ENCODE peak calls at places on chromosomes 16 and 17, in six cellular contexts. N is H9, I is AG09319, Z is uterus, A is GM10248, K is cardiac fibroblast. V is an unnamed sample.

GRCh38 chr17:3639981-3640596 is 3.5 kb downstream of the CTNS start:
- DNase-seq in N (no peak), I (peak; percentile 8), K (peak; percentile 62), A (no peak), Z (no peak), V (peak; percentile 38)

GRCh38 chr17:14061666-14062560 is 7.4 kb upstream of the COX10 start:
- DNase-seq in I (peak; percentile 68), K (peak; percentile 82), Z (no peak), A (no peak), N (no peak), V (peak; percentile 86)

GRCh38 chr16:27706803-27707685 is 157.1 kb downstream of the KATNIP start:
- DNase-seq in N (no peak), A (no peak), Z (no peak), I (no peak), K (no peak), V (no peak)

GRCh38 chr16:27748868-27749546 is 199.1 kb downstream of the KATNIP start:
- DNase-seq in K (peak; percentile 70), Z (peak; percentile 42), N (peak; percentile 75), A (peak; percentile 66), I (peak; percentile 38), V (peak; percentile 88)

GRCh38 chr17:55577687-55578086 is 66.4 kb upstream of the SMIM36 start:
- DNase-seq in Z (no peak), I (no peak), N (no peak), K (no peak), A (no peak), V (no peak)

GRCh38 chr17:74738051-74738996 is 1.3 kb downstream of the RAB37 start:
- DNase-seq in Z (no peak), I (no peak), K (no peak), N (no peak), A (peak; percentile 86), V (no peak)

GRCh38 chr16:66511615-66512500 is 38.1 kb downstream of the TK2 start:
- DNase-seq in I (no peak), A (no peak), K (peak; percentile 81), N (peak; percentile 78), Z (peak; percentile 49), V (peak; percentile 86)

GRCh38 chr17:29155966-29156338 is 24.2 kb downstream of the MYO18A start:
- DNase-seq in A (no peak), N (peak; percentile 89), Z (no peak), I (no peak), K (no peak), V (peak; percentile 68)

GRCh38 chr16:10895053-10895946 is 18.3 kb downstream of the CIITA start:
- DNase-seq in I (no peak), A (no peak), Z (no peak), K (peak; percentile 28), N (peak; percentile 85), V (peak; percentile 21)

GRCh38 chr16:2033057-2033911 is 6.6 kb downstream of the NHERF2 start:
- DNase-seq in N (no peak), Z (peak; percentile 71), K (peak; percentile 76), A (no peak), I (no peak), V (peak; percentile 79)

GRCh38 chr17:38454528-38454927 is 26.3 kb downstream of the ARHGAP23 start:
- DNase-seq in I (peak; percentile 59), A (no peak), N (no peak), Z (peak; percentile 87), K (peak; percentile 75), V (peak; percentile 86)

GRCh38 chr17:73445466-73445865 is 133.7 kb upstream of the CDC42EP4 start:
- DNase-seq in A (no peak), K (no peak), I (no peak), N (no peak), Z (no peak), V (no peak)

GRCh38 chr16:24747425-24747824 is 18.0 kb downstream of the TNRC6A start:
- DNase-seq in N (no peak), Z (no peak), I (no peak), A (no peak), K (no peak), V (no peak)

GRCh38 chr16:12010388-12011251 is 34.1 kb downstream of the SNX29 start:
- DNase-seq in A (no peak), K (peak; percentile 31), N (no peak), Z (no peak), I (peak; percentile 28), V (peak; percentile 64)

GRCh38 chr16:24562811-24563210 is 23.4 kb downstream of the RBBP6 start:
- DNase-seq in A (no peak), I (no peak), N (no peak), Z (no peak), K (no peak), V (no peak)

GRCh38 chr16:733382-734207 is 6.7 kb downstream of the HAGHL start:
- DNase-seq in K (no peak), A (no peak), I (no peak), Z (no peak), N (no peak), V (no peak)

GRCh38 chr17:55259684-55260111 is 5.1 kb upstream of the HLF start:
- DNase-seq in K (no peak), A (no peak), I (no peak), N (no peak), Z (no peak), V (no peak)

GRCh38 chr17:39547713-39548478 is 59.8 kb downstream of the NEUROD2 start:
- DNase-seq in K (peak; percentile 64), A (peak; percentile 79), N (peak; percentile 76), I (no peak), Z (peak; percentile 40), V (peak; percentile 27)

GRCh38 chr17:76260220-76260619 is 4.9 kb upstream of the UBALD2 start:
- DNase-seq in Z (no peak), N (no peak), K (no peak), I (no peak), A (no peak), V (no peak)

GRCh38 chr16:85757341-85757822 is 6.5 kb upstream of the C16orf74 start:
- DNase-seq in N (no peak), I (peak; percentile 87), A (no peak), K (peak; percentile 59), Z (no peak), V (peak; percentile 65)

GRCh38 chr17:50219939-50220465 is 18.6 kb upstream of the COL1A1 start:
- DNase-seq in K (peak; percentile 89), Z (peak; percentile 37), A (no peak), N (no peak), I (no peak), V (peak; percentile 82)

GRCh38 chr16:932831-933330 is 37.9 kb downstream of the LMF1 start:
- DNase-seq in A (no peak), Z (no peak), I (no peak), K (no peak), N (no peak), V (no peak)

GRCh38 chr16:75279277-75279676 is 27.9 kb upstream of the BCAR1 start:
- DNase-seq in Z (no peak), A (no peak), I (no peak), K (no peak), N (no peak), V (peak; percentile 28)

GRCh38 chr17:7716901-7717755 is at the start of gene DNAH2:
- DNase-seq in A (peak; percentile 71), K (peak; percentile 92), N (peak; percentile 98), I (peak; percentile 80), Z (peak; percentile 88), V (peak; percentile 87)

DNA sequence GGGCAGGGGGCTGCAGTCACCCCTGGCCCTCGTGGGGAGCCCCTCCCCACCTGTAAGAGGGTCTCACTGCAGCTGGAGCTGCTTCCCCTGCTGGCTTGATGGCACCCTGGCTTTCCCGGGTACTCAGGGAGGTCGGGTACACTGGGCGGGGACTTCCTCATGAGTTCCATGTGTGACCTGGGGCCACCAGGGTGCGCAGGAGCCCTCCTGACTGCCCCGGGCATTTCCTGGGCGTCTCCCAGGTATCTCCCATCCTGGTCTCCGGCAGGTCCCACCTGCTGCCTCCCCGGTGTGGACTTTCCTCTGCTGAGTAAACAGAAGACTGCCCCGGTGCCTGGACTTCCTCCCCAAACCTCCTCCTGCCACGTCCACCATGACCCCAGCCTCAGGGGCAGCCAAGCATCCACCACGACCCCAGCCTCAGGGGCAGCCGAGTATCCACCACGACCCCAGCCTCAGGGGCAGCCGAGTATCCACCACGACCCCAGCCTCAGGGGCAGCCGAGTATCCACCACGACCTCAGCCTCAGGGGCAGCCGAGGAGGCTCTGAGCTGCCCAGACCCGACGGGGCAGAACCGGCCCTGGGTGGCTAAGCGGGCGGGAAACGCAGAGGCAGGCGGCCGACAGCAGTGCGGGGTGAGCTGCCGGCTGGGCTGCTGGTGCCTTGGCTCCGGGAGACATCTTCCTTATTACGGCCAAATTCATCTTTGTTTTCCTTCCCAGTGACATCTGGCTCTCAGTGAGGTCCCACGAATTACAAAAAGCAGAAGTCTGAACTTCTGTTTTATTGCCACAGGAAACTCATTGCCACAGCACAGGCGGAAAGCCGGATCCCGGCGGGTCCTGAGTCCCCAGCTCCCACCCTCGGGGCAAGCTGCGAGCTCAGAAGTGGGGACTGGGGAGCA is 40.7 kb downstream of the CBFA2T3 start:
- DNase-seq in K (no peak), Z (no peak), A (peak; percentile 58), N (peak; percentile 42), I (no peak), V (no peak)
- TF ChIP-seq CTCF in K (no peak), Z (no peak), A (peak; percentile 33), N (peak; percentile 12), I (no peak), V (no peak)

GRCh38 chr17:4897785-4898184 is 1.6 kb upstream of the C17orf107 start:
- DNase-seq in A (no peak), I (no peak), N (no peak), K (no peak), Z (no peak), V (no peak)

GRCh38 chr17:4900231-4901107 is 1.1 kb downstream of the C17orf107 start:
- DNase-seq in I (no peak), A (no peak), N (peak; percentile 94), Z (no peak), K (no peak), V (no peak)

GRCh38 chr17:4898351-4898750 is 985 bp upstream of the C17orf107 start:
- DNase-seq in Z (no peak), N (no peak), A (no peak), I (no peak), K (no peak), V (no peak)

GRCh38 chr17:4899341-4900230 is at the start of gene C17orf107:
- DNase-seq in Z (peak; percentile 79), I (peak; percentile 28), A (peak; percentile 93), K (peak; percentile 79), N (peak; percentile 89), V (peak; percentile 65)

GRCh38 chr17:4898927-4899326 is 409 bp upstream of the C17orf107 start:
- DNase-seq in A (no peak), K (no peak), N (no peak), I (no peak), Z (no peak), V (no peak)
- TF ChIP-seq CTCF in A (no peak), K (no peak), N (no peak), I (no peak), Z (no peak), V (no peak)

GRCh38 chr17:11986179-11986938 is 10.9 kb downstream of the ZNF18 start:
- DNase-seq in N (no peak), Z (no peak), I (no peak), A (no peak), K (no peak), V (peak; percentile 65)

GRCh38 chr17:11979795-11980194 is 17.5 kb downstream of the ZNF18 start:
- DNase-seq in N (no peak), I (no peak), Z (no peak), A (no peak), K (no peak), V (no peak)

GRCh38 chr17:11981862-11982261 is 15.4 kb downstream of the ZNF18 start:
- DNase-seq in Z (no peak), K (no peak), I (no peak), A (no peak), N (no peak), V (no peak)

GRCh38 chr17:11980813-11981212 is 16.5 kb downstream of the ZNF18 start:
- DNase-seq in I (no peak), A (no peak), K (peak; percentile 37), N (no peak), Z (no peak), V (no peak)
- TF ChIP-seq CTCF in I (peak; percentile 8), A (no peak), K (peak; percentile 38), N (peak; percentile 57), Z (no peak), V (peak; percentile 35)

GRCh38 chr16:88763502-88764053 is 21.4 kb downstream of the PIEZO1 start:
- DNase-seq in Z (no peak), A (no peak), I (no peak), K (no peak), N (peak; percentile 89), V (no peak)
- TF ChIP-seq CTCF in Z (no peak), A (no peak), I (no peak), K (no peak), N (peak; percentile 44), V (no peak)